ENCODE peak calls at places on chromosomes 5 and 9, in six cellular contexts. D is right cardiac atrium, Y is ovary, V is PC-3, E is hepatocyte, C is mesenchymal stem cell. O is an unnamed sample.

GRCh38 chr5:77867194-77867691 is 91.1 kb upstream of the TBCA start:
- DNase-seq in D (no peak), Y (no peak), V (peak; percentile 25), E (no peak), C (peak; percentile 15), O (no peak)

GRCh38 chr9:79616013-79616412 is 44.2 kb downstream of the TLE4 start:
- DNase-seq in D (no peak), Y (no peak), V (no peak), E (no peak), C (peak; percentile 54), O (no peak)

GRCh38 chr5:11724947-11725346 is 179.3 kb downstream of the CTNND2 start:
- DNase-seq in D (no peak), Y (no peak), V (peak; percentile 19), E (peak; percentile 26), C (no peak), O (no peak)

GRCh38 chr5:40676643-40677333 is 2.9 kb upstream of the PTGER4 start:
- DNase-seq in D (peak; percentile 48), Y (no peak), V (peak; percentile 92), E (peak; percentile 20), C (peak; percentile 59), O (no peak)

GRCh38 chr5:79512692-79513518 is 1.0 kb downstream of the HOMER1 start:
- DNase-seq in D (no peak), Y (no peak), V (peak; percentile 35), E (peak; percentile 38), C (peak; percentile 58), O (peak; percentile 34)

GRCh38 chr5:164422400-164422799 is 917.0 kb downstream of the MAT2B start:
- DNase-seq in D (no peak), Y (no peak), V (no peak), E (peak; percentile 49), C (peak; percentile 29), O (peak; percentile 80)

GRCh38 chr5:78537821-78538220 is 110.8 kb downstream of the LHFPL2 start:
- DNase-seq in D (no peak), Y (no peak), V (peak; percentile 65), E (peak; percentile 65), C (peak; percentile 68), O (peak; percentile 77)

GRCh38 chr5:102152906-102153787 is 142.9 kb downstream of the SLCO4C1 start:
- DNase-seq in D (no peak), Y (no peak), V (peak; percentile 68), E (peak; percentile 58), C (peak; percentile 54), O (no peak)

GRCh38 chr9:121725008-121725795 is 73.8 kb downstream of the DAB2IP start:
- DNase-seq in D (peak; percentile 98), Y (peak; percentile 98), V (no peak), E (peak; percentile 66), C (peak; percentile 17), O (peak; percentile 99)

GRCh38 chr5:54619732-54620582 is 102.4 kb downstream of the SNX18 start:
- DNase-seq in D (no peak), Y (no peak), V (peak; percentile 62), E (no peak), C (peak; percentile 20), O (no peak)

GRCh38 chr5:122385786-122386185 is 73.7 kb downstream of the SNCAIP start:
- DNase-seq in D (no peak), Y (no peak), V (no peak), E (no peak), C (no peak), O (no peak)

GRCh38 chr5:132459031-132459982 is 31.3 kb downstream of the IRF1 start:
- DNase-seq in D (no peak), Y (peak; percentile 28), V (peak; percentile 18), E (no peak), C (peak; percentile 89), O (peak; percentile 73)

GRCh38 chr5:93219641-93220145 is 361.3 kb downstream of the NR2F1-AS1 start:
- DNase-seq in D (no peak), Y (no peak), V (no peak), E (no peak), C (no peak), O (no peak)

GRCh38 chr5:81125959-81126358 is 107.2 kb upstream of the CKMT2 start:
- DNase-seq in D (no peak), Y (peak; percentile 65), V (no peak), E (peak; percentile 21), C (peak; percentile 2), O (no peak)

GRCh38 chr9:93060746-93061259 is 2.3 kb downstream of the SUSD3 start:
- DNase-seq in D (no peak), Y (peak; percentile 81), V (peak; percentile 81), E (no peak), C (no peak), O (no peak)

GRCh38 chr5:175778951-175779475 is 92.4 kb upstream of the CPLX2 start:
- DNase-seq in D (no peak), Y (peak; percentile 44), V (peak; percentile 83), E (peak; percentile 31), C (no peak), O (peak; percentile 28)

GRCh38 chr9:116094846-116095245 is 58.7 kb upstream of the PAPPA start:
- DNase-seq in D (no peak), Y (no peak), V (peak; percentile 53), E (no peak), C (no peak), O (no peak)

GRCh38 chr9:23643656-23644258 is 182.3 kb downstream of the ELAVL2 start:
- DNase-seq in D (no peak), Y (no peak), V (peak; percentile 41), E (no peak), C (peak; percentile 1), O (no peak)

DNA sequence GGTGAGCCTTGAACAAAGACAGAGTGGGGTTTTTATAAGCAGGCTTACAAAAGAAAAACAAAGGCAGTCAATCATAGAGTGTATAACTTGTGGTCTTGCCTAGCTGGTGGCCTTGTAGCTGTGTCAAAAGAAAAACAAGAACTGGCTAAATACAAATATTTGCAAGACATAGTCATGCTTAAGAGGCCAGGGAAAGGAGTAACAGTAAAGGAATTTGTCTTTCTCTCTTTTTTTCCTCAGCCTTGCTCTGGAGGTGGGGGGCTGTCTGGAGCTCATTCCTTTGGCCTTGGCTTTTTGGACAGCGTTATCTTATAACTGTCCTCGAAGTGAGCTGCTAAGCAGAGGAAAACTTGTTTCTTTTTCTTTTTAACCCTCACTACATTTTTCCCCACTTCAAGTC is 14.1 kb downstream of the CEL start:
- DNase-seq in D (no peak), Y (peak; percentile 52), V (peak; percentile 27), E (peak; percentile 47), C (peak; percentile 81), O (peak; percentile 81)
- H3K4me3 ChIP-seq in D (no peak overlapping the region), Y (no peak overlapping the region), V (no peak overlapping the region), E (no peak overlapping the region), C (peak overlapping the region; percentile 22), O (no peak overlapping the region)

DNA sequence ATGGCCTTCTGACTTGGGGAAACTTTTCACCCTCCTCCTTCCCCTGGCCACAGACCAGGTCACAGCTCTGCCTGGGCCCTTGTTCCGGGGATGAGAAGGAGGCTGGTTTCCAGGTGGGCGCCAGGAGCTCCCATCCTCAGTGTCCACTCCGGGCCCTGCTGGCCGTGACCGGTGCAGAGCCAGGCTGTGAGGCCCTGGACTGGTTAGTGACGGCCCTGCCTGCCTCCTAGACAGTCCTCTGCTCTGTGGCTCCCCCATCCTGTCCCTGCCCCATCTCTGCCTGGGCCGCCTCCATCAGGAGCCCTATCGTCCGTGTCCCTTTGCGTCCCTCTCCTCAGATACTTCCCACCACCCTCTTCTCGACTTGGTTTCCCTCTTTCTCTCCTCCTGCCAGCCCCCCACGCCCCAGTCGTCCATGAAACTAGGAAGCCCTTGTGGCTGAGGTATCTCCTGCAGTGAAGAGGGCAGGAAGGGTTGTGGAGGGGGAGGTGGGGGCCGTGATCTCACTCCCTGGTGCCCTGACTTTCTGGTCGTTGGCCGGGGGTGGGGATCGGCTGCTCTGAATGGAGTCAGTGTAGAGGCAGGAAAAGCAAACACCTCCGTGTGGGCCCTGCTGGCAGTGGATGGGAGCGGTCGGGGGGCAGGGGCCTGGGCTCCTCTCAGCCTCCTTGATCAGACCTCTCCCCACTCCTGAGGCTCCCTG is 15.4 kb upstream of the CERCAM start:
- DNase-seq in D (no peak), Y (no peak), V (no peak), E (peak; percentile 4), C (no peak), O (no peak)
- H3K4me3 ChIP-seq in D (no peak overlapping the region), Y (no peak overlapping the region), V (no peak overlapping the region), E (no peak overlapping the region), C (no peak overlapping the region), O (no peak overlapping the region)

GRCh38 chr5:76607353-76607871 is 15.8 kb downstream of the F2RL2 start:
- DNase-seq in D (no peak), Y (no peak), V (no peak), E (peak; percentile 14), C (peak; percentile 17), O (no peak)
- H3K4me3 ChIP-seq in D (no peak overlapping the region), Y (no peak overlapping the region), V (no peak overlapping the region), E (no peak overlapping the region), C (peak overlapping the region; percentile 46), O (no peak overlapping the region)

DNA sequence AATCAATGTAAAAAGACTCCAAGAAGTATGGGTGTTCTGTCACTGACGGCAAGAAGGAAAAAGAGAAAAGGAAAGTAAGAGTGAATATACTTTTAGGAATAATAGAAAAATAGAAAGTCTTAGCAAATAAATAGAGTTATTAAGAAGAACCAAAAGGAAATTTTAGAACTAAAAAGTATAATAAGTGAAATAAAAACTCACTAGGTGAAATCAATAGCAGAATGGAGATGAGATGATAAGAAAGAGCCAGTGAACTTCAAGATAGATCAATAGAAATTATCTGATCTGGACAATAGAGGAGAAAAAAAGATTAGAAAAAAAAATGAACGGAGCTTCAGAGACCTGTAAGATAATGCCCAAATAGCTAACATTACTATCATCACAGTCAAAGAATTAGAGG is 31.6 kb upstream of the ANXA6 start:
- DNase-seq in D (no peak), Y (no peak), V (no peak), E (no peak), C (no peak), O (no peak)
- H3K4me3 ChIP-seq in D (no peak overlapping the region), Y (no peak overlapping the region), V (no peak overlapping the region), E (no peak overlapping the region), C (no peak overlapping the region), O (no peak overlapping the region)

O was measured in cardiac muscle cell.